ENCODE peak calls at places on chromosomes 13 and 19, in eight cellular contexts. One of them, this sample, is unnamed.
A peak's percentile ranks its signal among the peaks of the same experiment; 100 is the strongest.

GRCh38 chr13:98752942-98753290 is 444 bp upstream of the SLC15A1 start:
- DNase-seq in cardiac muscle cell: no peak
- DNase-seq in AML-193: no peak
- DNase-seq in naive thymus-derived CD4-positive, alpha-beta T cell: no peak
- DNase-seq in choroid plexus epithelial cell: no peak
- DNase-seq in small intestine: no peak
- DNase-seq in left ventricle myocardium superior: no peak
- DNase-seq in stimulated activated CD4-positive, alpha-beta T cell treated with anti-CD3 and anti-CD28 coated beads, Interleukin-12 subunit alpha, Interleukin-12 subunit beta, amount 100 ng/mL, for 4 hours: no peak
- DNase-seq in this sample: no peak

GRCh38 chr19:2483084-2483483 is 7.2 kb downstream of the GADD45B start:
- DNase-seq in cardiac muscle cell: no peak
- DNase-seq in AML-193: no peak
- DNase-seq in naive thymus-derived CD4-positive, alpha-beta T cell: no peak
- DNase-seq in choroid plexus epithelial cell: peak; percentile 50
- DNase-seq in small intestine: no peak
- DNase-seq in left ventricle myocardium superior: no peak
- DNase-seq in stimulated activated CD4-positive, alpha-beta T cell treated with anti-CD3 and anti-CD28 coated beads, Interleukin-12 subunit alpha, Interleukin-12 subunit beta, amount 100 ng/mL, for 4 hours: no peak
- DNase-seq in this sample: no peak

GRCh38 chr19:46783670-46784069 is 4.7 kb downstream of the SLC1A5 start:
- DNase-seq in cardiac muscle cell: no peak
- DNase-seq in AML-193: no peak
- DNase-seq in naive thymus-derived CD4-positive, alpha-beta T cell: no peak
- DNase-seq in choroid plexus epithelial cell: no peak
- DNase-seq in small intestine: no peak
- DNase-seq in left ventricle myocardium superior: no peak
- DNase-seq in stimulated activated CD4-positive, alpha-beta T cell treated with anti-CD3 and anti-CD28 coated beads, Interleukin-12 subunit alpha, Interleukin-12 subunit beta, amount 100 ng/mL, for 4 hours: no peak
- DNase-seq in this sample: no peak

GRCh38 chr19:54653181-54653809 is 9.5 kb upstream of the LILRB4 start:
- DNase-seq in cardiac muscle cell: peak; percentile 29
- DNase-seq in AML-193: peak; percentile 53
- DNase-seq in naive thymus-derived CD4-positive, alpha-beta T cell: no peak
- DNase-seq in choroid plexus epithelial cell: peak; percentile 52
- DNase-seq in small intestine: peak; percentile 17
- DNase-seq in left ventricle myocardium superior: no peak
- DNase-seq in stimulated activated CD4-positive, alpha-beta T cell treated with anti-CD3 and anti-CD28 coated beads, Interleukin-12 subunit alpha, Interleukin-12 subunit beta, amount 100 ng/mL, for 4 hours: no peak
- DNase-seq in this sample: no peak

GRCh38 chr19:17125052-17125727 is 49.6 kb downstream of the MYO9B start:
- DNase-seq in cardiac muscle cell: peak; percentile 62
- DNase-seq in AML-193: no peak
- DNase-seq in naive thymus-derived CD4-positive, alpha-beta T cell: peak; percentile 78
- DNase-seq in choroid plexus epithelial cell: peak; percentile 39
- DNase-seq in small intestine: peak; percentile 35
- DNase-seq in left ventricle myocardium superior: no peak
- DNase-seq in stimulated activated CD4-positive, alpha-beta T cell treated with anti-CD3 and anti-CD28 coated beads, Interleukin-12 subunit alpha, Interleukin-12 subunit beta, amount 100 ng/mL, for 4 hours: no peak
- DNase-seq in this sample: no peak

GRCh38 chr19:6811906-6812305 is 39.4 kb downstream of the VAV1 start:
- DNase-seq in cardiac muscle cell: peak; percentile 83
- DNase-seq in AML-193: no peak
- DNase-seq in naive thymus-derived CD4-positive, alpha-beta T cell: no peak
- DNase-seq in choroid plexus epithelial cell: peak; percentile 75
- DNase-seq in small intestine: peak; percentile 40
- DNase-seq in left ventricle myocardium superior: no peak
- DNase-seq in stimulated activated CD4-positive, alpha-beta T cell treated with anti-CD3 and anti-CD28 coated beads, Interleukin-12 subunit alpha, Interleukin-12 subunit beta, amount 100 ng/mL, for 4 hours: no peak
- DNase-seq in this sample: peak; percentile 5

GRCh38 chr19:17347877-17348276 is 10.5 kb downstream of the GTPBP3 start:
- DNase-seq in cardiac muscle cell: no peak
- DNase-seq in AML-193: no peak
- DNase-seq in naive thymus-derived CD4-positive, alpha-beta T cell: no peak
- DNase-seq in choroid plexus epithelial cell: no peak
- DNase-seq in small intestine: no peak
- DNase-seq in left ventricle myocardium superior: no peak
- DNase-seq in stimulated activated CD4-positive, alpha-beta T cell treated with anti-CD3 and anti-CD28 coated beads, Interleukin-12 subunit alpha, Interleukin-12 subunit beta, amount 100 ng/mL, for 4 hours: no peak
- DNase-seq in this sample: no peak

GRCh38 chr13:72637561-72637960 is 89.9 kb downstream of the MZT1 start:
- DNase-seq in cardiac muscle cell: no peak
- DNase-seq in AML-193: no peak
- DNase-seq in naive thymus-derived CD4-positive, alpha-beta T cell: no peak
- DNase-seq in choroid plexus epithelial cell: no peak
- DNase-seq in small intestine: no peak
- DNase-seq in left ventricle myocardium superior: no peak
- DNase-seq in stimulated activated CD4-positive, alpha-beta T cell treated with anti-CD3 and anti-CD28 coated beads, Interleukin-12 subunit alpha, Interleukin-12 subunit beta, amount 100 ng/mL, for 4 hours: no peak
- DNase-seq in this sample: no peak

GRCh38 chr13:21134475-21134874 is 41.9 kb downstream of the SKA3 start:
- DNase-seq in cardiac muscle cell: no peak
- DNase-seq in AML-193: no peak
- DNase-seq in naive thymus-derived CD4-positive, alpha-beta T cell: no peak
- DNase-seq in choroid plexus epithelial cell: no peak
- DNase-seq in small intestine: no peak
- DNase-seq in left ventricle myocardium superior: no peak
- DNase-seq in stimulated activated CD4-positive, alpha-beta T cell treated with anti-CD3 and anti-CD28 coated beads, Interleukin-12 subunit alpha, Interleukin-12 subunit beta, amount 100 ng/mL, for 4 hours: no peak
- DNase-seq in this sample: no peak

GRCh38 chr13:75372517-75372916 is 109.5 kb downstream of the TBC1D4 start:
- DNase-seq in cardiac muscle cell: peak; percentile 72
- DNase-seq in AML-193: peak; percentile 79
- DNase-seq in naive thymus-derived CD4-positive, alpha-beta T cell: peak; percentile 20
- DNase-seq in choroid plexus epithelial cell: peak; percentile 75
- DNase-seq in small intestine: peak; percentile 31
- DNase-seq in left ventricle myocardium superior: no peak
- DNase-seq in stimulated activated CD4-positive, alpha-beta T cell treated with anti-CD3 and anti-CD28 coated beads, Interleukin-12 subunit alpha, Interleukin-12 subunit beta, amount 100 ng/mL, for 4 hours: no peak
- DNase-seq in this sample: peak; percentile 36

GRCh38 chr13:36789061-36789460 is 30.0 kb upstream of the RFXAP start:
- DNase-seq in cardiac muscle cell: no peak
- DNase-seq in AML-193: no peak
- DNase-seq in naive thymus-derived CD4-positive, alpha-beta T cell: no peak
- DNase-seq in choroid plexus epithelial cell: no peak
- DNase-seq in small intestine: no peak
- DNase-seq in left ventricle myocardium superior: no peak
- DNase-seq in stimulated activated CD4-positive, alpha-beta T cell treated with anti-CD3 and anti-CD28 coated beads, Interleukin-12 subunit alpha, Interleukin-12 subunit beta, amount 100 ng/mL, for 4 hours: no peak
- DNase-seq in this sample: no peak

This sample was measured in globus pallidus.